ENCODE peak calls at places on chromosome X, in nine cellular contexts. D is Calu3; S is fibroblast of gingiva; O is stimulated activated CD8-positive, alpha-beta memory T cell treated with anti-CD3 and anti-CD28 coated beads, Interleukin-7, amount 100 ng/mL, for 1 hour; P is head of caudate nucleus; Z is ELF-1; Q is activated T-cell treated with anti-CD3 and anti-CD28 coated beads, Interleukin-2, amount 50 U/mL, for 72 hours; I is ELR; U is DMS153. H is an unnamed sample.

GRCh38 chrX:145825896-145826295 is 8.3 kb downstream of the SLITRK2 start:
- DNase-seq in Q (no peak), D (peak; percentile 4), S (peak; percentile 2), O (no peak), I (peak; percentile 0), Z (no peak), P (peak; percentile 64), U (no peak), H (no peak)

GRCh38 chrX:7500386-7500785 is 342.6 kb upstream of the VCX start:
- DNase-seq in S (no peak), Q (no peak), O (no peak), Z (no peak), U (no peak), D (no peak), P (no peak), I (no peak), H (no peak)

GRCh38 chrX:15340867-15341266 is 5.5 kb upstream of the PIGA start:
- DNase-seq in P (no peak), I (no peak), Z (no peak), O (no peak), U (no peak), D (no peak), S (no peak), Q (no peak), H (no peak)

GRCh38 chrX:110037181-110037580 is 34.3 kb downstream of the TMEM164 start:
- DNase-seq in D (no peak), Q (no peak), U (no peak), I (peak; percentile 22), P (no peak), S (no peak), Z (no peak), O (no peak), H (peak; percentile 19)

GRCh38 chrX:10516781-10517322 is 103.5 kb downstream of the MID1 start:
- DNase-seq in I (no peak), U (no peak), Q (no peak), Z (no peak), P (no peak), D (no peak), S (no peak), O (no peak), H (no peak)

GRCh38 chrX:46573331-46573895 is at the start of gene CHST7:
- DNase-seq in O (no peak), S (peak; percentile 77), D (peak; percentile 78), Z (peak; percentile 90), P (peak; percentile 32), Q (peak; percentile 71), U (peak; percentile 21), I (peak; percentile 75), H (no peak)

GRCh38 chrX:7351946-7352345 is 204.0 kb upstream of the PUDP start:
- DNase-seq in S (peak; percentile 24), U (no peak), Q (no peak), P (no peak), I (peak; percentile 8), O (no peak), Z (no peak), D (no peak), H (no peak)

GRCh38 chrX:13164611-13165010 is 120.2 kb upstream of the FAM9C start:
- DNase-seq in I (no peak), Q (no peak), Z (peak; percentile 59), P (no peak), O (no peak), D (no peak), U (no peak), S (no peak), H (no peak)

GRCh38 chrX:10875995-10876394 is 235.1 kb upstream of the HCCS start:
- DNase-seq in O (no peak), P (no peak), Q (no peak), S (no peak), U (no peak), I (no peak), Z (no peak), D (no peak), H (no peak)

GRCh38 chrX:20461576-20461975 is 194.9 kb upstream of the RPS6KA3 start:
- DNase-seq in O (no peak), I (peak; percentile 78), S (no peak), Z (no peak), Q (no peak), U (peak; percentile 8), P (no peak), D (no peak), H (peak; percentile 65)

GRCh38 chrX:48573690-48574269 is 504 bp upstream of the RBM3 start:
- DNase-seq in D (no peak), U (peak; percentile 62), P (peak; percentile 9), Q (no peak), O (no peak), I (no peak), Z (peak; percentile 68), S (no peak), H (no peak)

GRCh38 chrX:110531873-110532272 is 173.2 kb downstream of the RTL9 start:
- DNase-seq in D (no peak), I (peak; percentile 37), U (no peak), O (no peak), S (no peak), Q (no peak), Z (no peak), P (no peak), H (peak; percentile 0)

GRCh38 chrX:154486052-154486395 is 391 bp downstream of the UBL4A start:
- DNase-seq in I (peak; percentile 43), Q (peak; percentile 56), P (no peak), D (peak; percentile 39), O (no peak), U (no peak), S (peak; percentile 6), Z (peak; percentile 48), H (no peak)

GRCh38 chrX:153878969-153879653 is 6.9 kb downstream of the L1CAM start:
- DNase-seq in D (no peak), U (no peak), Z (peak; percentile 88), I (no peak), S (no peak), O (no peak), Q (no peak), P (no peak), H (no peak)

GRCh38 chrX:13346646-13347045 is 26.8 kb upstream of the ATXN3L start:
- DNase-seq in I (no peak), Z (peak; percentile 52), D (no peak), S (no peak), O (no peak), Q (no peak), U (peak; percentile 81), P (no peak), H (no peak)

GRCh38 chrX:98523026-98523425 is 1639.3 kb downstream of the RPA4 start:
- DNase-seq in S (no peak), P (no peak), I (no peak), Z (peak; percentile 68), U (no peak), O (no peak), D (no peak), Q (no peak), H (no peak)

GRCh38 chrX:48558270-48558669 is 16.0 kb upstream of the RBM3 start:
- DNase-seq in P (no peak), S (peak; percentile 62), D (no peak), U (no peak), I (peak; percentile 90), O (no peak), Q (no peak), Z (no peak), H (peak; percentile 76)

GRCh38 chrX:103628386-103629290 is at the start of gene TCEAL1:
- DNase-seq in U (no peak), P (peak; percentile 72), Z (peak; percentile 72), O (no peak), D (peak; percentile 43), Q (peak; percentile 46), I (peak; percentile 54), S (peak; percentile 19), H (peak; percentile 51)

GRCh38 chrX:79095441-79096338 is 48.8 kb upstream of the GPR174 start:
- DNase-seq in O (no peak), U (no peak), Q (no peak), Z (no peak), I (no peak), S (no peak), D (no peak), P (no peak), H (no peak)

GRCh38 chrX:154355776-154356140 is 18.7 kb downstream of the FLNA start:
- DNase-seq in S (no peak), Q (no peak), D (no peak), U (no peak), O (no peak), Z (no peak), P (no peak), I (no peak), H (no peak)

GRCh38 chrX:84187501-84188319 is at the start of gene RPS6KA6:
- DNase-seq in U (no peak), P (peak; percentile 39), S (peak; percentile 1), Z (peak; percentile 63), Q (no peak), D (peak; percentile 34), I (peak; percentile 51), O (no peak), H (peak; percentile 0)

GRCh38 chrX:63918611-63919010 is 133.6 kb upstream of the ARHGEF9 start:
- DNase-seq in D (no peak), Z (peak; percentile 23), P (peak; percentile 10), S (no peak), O (no peak), Q (no peak), I (peak; percentile 60), U (no peak), H (peak; percentile 42)

GRCh38 chrX:49137492-49137891 is 14.0 kb upstream of the GPKOW start:
- DNase-seq in P (no peak), Q (no peak), O (no peak), I (no peak), Z (no peak), S (no peak), D (peak; percentile 51), U (no peak), H (peak; percentile 4)

GRCh38 chrX:96314974-96315373 is 369.7 kb upstream of the DIAPH2 start:
- DNase-seq in I (peak; percentile 29), O (no peak), P (peak; percentile 17), S (peak; percentile 1), U (no peak), Q (no peak), D (peak; percentile 1), Z (no peak), H (peak; percentile 92)

GRCh38 chrX:47568656-47569295 is 7.8 kb downstream of the ARAF start:
- DNase-seq in Q (peak; percentile 39), D (peak; percentile 28), S (no peak), U (no peak), Z (peak; percentile 69), P (no peak), I (peak; percentile 47), O (no peak), H (no peak)

GRCh38 chrX:122572461-122572860 is 611.6 kb upstream of the GRIA3 start:
- DNase-seq in Q (no peak), U (no peak), O (no peak), S (peak; percentile 62), P (no peak), Z (no peak), I (peak; percentile 63), D (no peak), H (no peak)

GRCh38 chrX:41381685-41382084 is 47.7 kb downstream of the DDX3X start:
- DNase-seq in O (no peak), U (no peak), I (peak; percentile 89), S (peak; percentile 88), Z (peak; percentile 97), D (peak; percentile 46), Q (no peak), P (no peak), H (peak; percentile 74)

GRCh38 chrX:111244238-111244750 is 26.0 kb downstream of the CAPN6 start:
- DNase-seq in D (no peak), Z (no peak), Q (no peak), U (no peak), O (no peak), I (peak; percentile 34), S (no peak), P (no peak), H (no peak)

GRCh38 chrX:107936434-107936730 is 45.8 kb downstream of the TEX13B start:
- DNase-seq in Q (no peak), Z (no peak), I (no peak), S (no peak), O (no peak), D (no peak), U (no peak), P (peak; percentile 41), H (no peak)

GRCh38 chrX:150544222-150544787 is 24.1 kb upstream of the MTM1 start:
- DNase-seq in D (peak; percentile 13), I (no peak), Q (peak; percentile 15), S (no peak), Z (peak; percentile 80), P (no peak), U (no peak), O (no peak), H (peak; percentile 1)

GRCh38 chrX:7330971-7331746 is 183.2 kb upstream of the PUDP start:
- DNase-seq in S (peak; percentile 96), Z (no peak), Q (no peak), P (no peak), U (no peak), O (no peak), D (no peak), I (peak; percentile 77), H (no peak)